ENCODE peak calls at places on chromosomes 2 and 18, in nine cellular contexts. V is brain microvascular endothelial cell, B is left ventricle myocardium inferior, R is heart right ventricle, Y is stomach, U is tibial artery, Z is AG10803, M is LNCaP clone FGC, C is natural killer cell. G is an unnamed sample.

GRCh38 chr2:2184549-2185249 is 146.4 kb downstream of the MYT1L start:
- DNase-seq in Y (no peak), R (peak), Z (no peak), C (no peak), B (no peak), M (no peak), V (no peak), U (no peak), G (no peak)

GRCh38 chr2:99615247-99615771 is 125.5 kb upstream of the REV1 start:
- DNase-seq in U (peak), R (no peak), B (no peak), V (no peak), C (no peak), M (no peak), Y (no peak), Z (no peak), G (no peak)

GRCh38 chr18:6875764-6876163 is 146.2 kb downstream of the ARHGAP28 start:
- DNase-seq in Y (no peak), C (no peak), Z (no peak), U (no peak), V (no peak), B (no peak), R (no peak), M (no peak), G (no peak)

GRCh38 chr2:96138146-96139145 is at the start of gene ASTL:
- DNase-seq in C (no peak), M (peak), B (peak), Z (peak), U (no peak), Y (peak), V (peak), R (no peak), G (no peak)

GRCh38 chr18:27715751-27716150 is 461.2 kb downstream of the CDH2 start:
- DNase-seq in R (no peak), V (peak), U (no peak), C (no peak), M (no peak), Z (no peak), Y (no peak), B (no peak), G (no peak)

GRCh38 chr2:45946023-45946422 is 294.5 kb downstream of the PRKCE start:
- DNase-seq in C (no peak), R (no peak), V (peak), U (no peak), B (no peak), Y (peak), Z (peak), M (no peak), G (no peak)

GRCh38 chr2:229296016-229296415 is 24.9 kb upstream of the PID1 start:
- DNase-seq in Y (no peak), V (no peak), U (no peak), B (no peak), M (no peak), R (no peak), C (no peak), Z (peak), G (no peak)

GRCh38 chr18:76398899-76399612 is 96.0 kb downstream of the ZNF516 start:
- DNase-seq in Z (peak), V (peak), R (peak), M (no peak), U (peak), C (peak), Y (peak), B (peak), G (peak)

GRCh38 chr2:147170932-147171331 is 673.9 kb upstream of the ACVR2A start:
- DNase-seq in Z (no peak), V (no peak), B (no peak), M (no peak), U (no peak), Y (no peak), C (no peak), R (no peak), G (no peak)

GRCh38 chr18:38170845-38171244 is 605.2 kb upstream of the CELF4 start:
- DNase-seq in Y (no peak), Z (no peak), B (no peak), C (no peak), M (no peak), U (no peak), V (no peak), R (no peak), G (no peak)

GRCh38 chr2:196336715-196337617 is 165.6 kb upstream of the STK17B start:
- DNase-seq in C (no peak), R (no peak), U (no peak), M (no peak), Z (peak), Y (no peak), B (no peak), V (no peak), G (no peak)

GRCh38 chr18:13446581-13447470 is 228.3 kb downstream of the LDLRAD4 start:
- DNase-seq in C (no peak), Z (no peak), V (no peak), M (no peak), U (no peak), R (no peak), Y (no peak), B (no peak), G (no peak)

GRCh38 chr2:23589739-23590138 is 204.8 kb downstream of the KLHL29 start:
- DNase-seq in R (no peak), B (no peak), V (no peak), U (no peak), M (no peak), Z (peak), C (no peak), Y (no peak), G (no peak)

GRCh38 chr2:37316181-37316580 is 8.5 kb downstream of the PRKD3 start:
- DNase-seq in Y (no peak), Z (no peak), U (no peak), C (no peak), M (no peak), R (no peak), V (no peak), B (no peak), G (no peak)

GRCh38 chr2:128271186-128271890 is 47.3 kb downstream of the HS6ST1 start:
- DNase-seq in U (no peak), V (no peak), R (no peak), C (peak), Z (no peak), B (no peak), Y (no peak), M (no peak), G (no peak)

GRCh38 chr2:237205111-237205541 is 119.4 kb downstream of the COPS8 start:
- DNase-seq in C (no peak), Z (peak), R (peak), Y (no peak), U (no peak), B (no peak), M (no peak), V (no peak), G (no peak)

GRCh38 chr18:42773870-42774269 is 341.6 kb downstream of the RIT2 start:
- DNase-seq in U (no peak), C (no peak), R (no peak), B (no peak), M (no peak), Y (no peak), V (no peak), Z (no peak), G (no peak)

GRCh38 chr2:108413731-108414130 is 35.3 kb upstream of the GCC2 start:
- DNase-seq in M (no peak), B (no peak), U (no peak), Z (peak), Y (no peak), C (no peak), R (no peak), V (no peak), G (no peak)

GRCh38 chr2:108418416-108418815 is 30.6 kb upstream of the GCC2 start:
- DNase-seq in Y (no peak), R (no peak), C (no peak), U (no peak), B (no peak), M (no peak), Z (no peak), V (no peak), G (no peak)

GRCh38 chr2:108414945-108415344 is 34.1 kb upstream of the GCC2 start:
- DNase-seq in Y (no peak), C (no peak), U (no peak), R (no peak), V (no peak), B (no peak), M (no peak), Z (no peak), G (no peak)

GRCh38 chr2:108414256-108414876 is 34.6 kb upstream of the GCC2 start:
- DNase-seq in C (no peak), R (no peak), V (no peak), Y (no peak), M (no peak), U (no peak), Z (no peak), B (no peak), G (no peak)

GRCh38 chr2:108417254-108417653 is 31.8 kb upstream of the GCC2 start:
- DNase-seq in C (no peak), Y (peak), M (no peak), B (no peak), V (no peak), Z (no peak), R (no peak), U (no peak), G (no peak)
- TF ChIP-seq CTCF in C (no peak), Y (peak), M (no peak), B (peak), V (peak), Z (no peak), R (no peak), U (no peak), G (no peak)

DNA sequence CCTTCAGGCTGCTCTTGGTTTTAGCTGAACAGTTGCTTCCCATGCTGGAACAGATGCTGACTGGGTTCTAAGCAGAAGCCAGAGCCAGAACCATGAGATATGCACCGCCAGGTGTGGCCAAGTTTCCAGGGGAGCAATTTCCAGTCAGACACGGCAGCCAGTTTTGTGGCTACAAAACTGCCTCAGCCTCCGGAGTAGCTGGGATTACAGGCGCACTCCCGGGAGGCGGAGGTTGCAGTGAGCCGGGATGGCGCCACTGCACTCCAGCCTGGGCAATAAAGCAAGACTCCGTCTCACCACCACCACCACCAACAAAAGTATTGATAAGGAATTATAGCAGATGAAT is 1.3 kb upstream of the FAM161A start:
- DNase-seq in Y (peak), V (no peak), M (no peak), Z (no peak), U (no peak), B (no peak), C (no peak), R (no peak), G (no peak)
- TF ChIP-seq CTCF in Y (no peak), V (no peak), M (no peak), Z (no peak), U (no peak), B (no peak), C (no peak), R (no peak), G (no peak)

DNA sequence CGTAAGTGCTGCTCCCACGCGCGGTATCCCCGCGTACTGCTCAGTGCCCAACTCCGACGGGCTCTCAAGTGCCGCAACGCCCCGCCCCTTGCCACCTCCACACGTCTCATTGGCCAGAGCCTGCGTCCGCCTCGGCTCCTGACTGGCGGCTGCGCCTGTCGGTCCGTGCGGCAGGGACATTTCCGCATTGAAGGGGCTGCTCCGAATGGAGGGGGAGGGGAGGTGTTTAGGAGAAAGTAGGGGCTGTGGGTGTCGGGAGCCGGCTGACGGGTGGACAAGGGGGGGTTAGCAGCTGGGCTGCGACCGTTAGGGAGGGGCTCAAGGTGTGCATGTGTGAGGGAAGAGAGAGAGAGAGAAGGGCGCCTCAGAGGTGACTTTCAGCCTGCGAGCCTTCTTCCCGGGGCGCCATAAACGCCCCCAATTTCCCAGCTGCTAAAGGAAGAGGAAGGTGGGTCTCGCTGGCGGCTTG is 877 bp upstream of the UGP2 start:
- DNase-seq in U (peak), Y (peak), V (peak), C (peak), Z (peak), B (peak), M (peak), R (peak), G (peak)
- TF ChIP-seq CTCF in U (peak), Y (peak), V (no peak), C (no peak), Z (peak), B (no peak), M (no peak), R (no peak), G (no peak)

GRCh38 chr2:238284802-238285515 is 3.5 kb downstream of the PER2 start:
- DNase-seq in Y (peak), U (no peak), V (no peak), Z (no peak), R (no peak), M (no peak), C (no peak), B (no peak), G (no peak)
- TF ChIP-seq CTCF in Y (no peak), U (no peak), V (no peak), Z (no peak), R (no peak), M (no peak), C (no peak), B (no peak), G (no peak)

G was measured in omental fat pad.